ENCODE peak calls at places on chromosomes 11 and 22, in nine cellular contexts. Y is head of caudate nucleus, H is nephron progenitor cell, I is trophoblast cell, Z is IMR-90, G is NCI-H1092 treated with DMSO at 0.1 percent for 48 hours, O is NCI-H748 treated with DMSO at 0.1 percent for 48 hours, S is osteoblast, R is Kasumi-1. L is an unnamed sample.

GRCh38 chr11:65487467-65488272 is 11.2 kb upstream of the MALAT1 start:
- DNase-seq in Z (peak; percentile 100), I (peak; percentile 99), Y (peak; percentile 100), G (peak; percentile 100), O (peak; percentile 99), H (peak; percentile 92), S (peak; percentile 96), R (peak; percentile 80), L (no peak)

GRCh38 chr22:37353839-37354238 is 71.5 kb downstream of the CYTH4 start:
- DNase-seq in H (no peak), Y (no peak), S (no peak), I (peak; percentile 56), R (no peak), Z (no peak), G (no peak), O (no peak), L (no peak)

GRCh38 chr11:72696866-72697428 is 22.7 kb upstream of the PDE2A start:
- DNase-seq in I (peak; percentile 62), O (no peak), Z (no peak), H (peak; percentile 68), Y (no peak), G (no peak), R (no peak), S (no peak), L (no peak)

GRCh38 chr11:37942081-37942480 is 1344.0 kb upstream of the RAG2 start:
- DNase-seq in R (no peak), Z (no peak), G (no peak), H (no peak), Y (no peak), O (no peak), I (no peak), S (no peak), L (no peak)

GRCh38 chr11:121889931-121890330 is 226.1 kb downstream of the BLID start:
- DNase-seq in R (no peak), H (no peak), G (no peak), Y (no peak), S (peak; percentile 83), Z (peak; percentile 73), I (no peak), O (no peak), L (no peak)

GRCh38 chr22:20999350-21000214 is 2.3 kb downstream of the THAP7 start:
- DNase-seq in H (no peak), Z (no peak), Y (no peak), G (no peak), I (no peak), S (no peak), R (no peak), O (no peak), L (no peak)

GRCh38 chr22:49979587-49980264 is 19.2 kb downstream of the PIM3 start:
- DNase-seq in I (peak; percentile 42), Z (no peak), S (peak; percentile 90), H (peak; percentile 25), Y (no peak), G (no peak), O (no peak), R (peak; percentile 34), L (no peak)

GRCh38 chr11:124207102-124207792 is 24.1 kb downstream of the OR10D3 start:
- DNase-seq in Z (no peak), H (no peak), R (no peak), I (no peak), Y (no peak), G (no peak), O (no peak), S (no peak), L (no peak)

GRCh38 chr11:67309661-67310061 is 6.3 kb downstream of the SSH3 start:
- DNase-seq in O (no peak), G (no peak), Y (no peak), Z (no peak), I (no peak), H (no peak), R (no peak), S (no peak), L (no peak)

GRCh38 chr22:30064172-30064571 is 16.1 kb upstream of the HORMAD2 start:
- DNase-seq in S (no peak), H (no peak), Z (no peak), R (no peak), O (no peak), Y (no peak), I (no peak), G (no peak), L (no peak)

GRCh38 chr11:115672999-115673411 is 168.8 kb upstream of the CADM1 start:
- DNase-seq in Y (no peak), R (no peak), G (no peak), I (no peak), O (no peak), S (no peak), H (no peak), Z (peak; percentile 73), L (no peak)

GRCh38 chr11:35033011-35033410 is 106.0 kb upstream of the CD44 start:
- DNase-seq in Y (no peak), R (no peak), O (no peak), G (no peak), Z (no peak), S (no peak), H (no peak), I (peak; percentile 17), L (no peak)

L was measured in CD8-positive, alpha-beta T cell.